ENCODE peak calls at places on chromosomes 4 and X, in four cellular contexts. F, O, A and H are unnamed samples.
A peak's percentile ranks its signal among the peaks of the same experiment; 100 is the strongest.

GRCh38 chr4:186708554-186708953 is 15.1 kb downstream of the FAT1 start:
- DNase-seq in A (no peak), F (no peak), O (no peak), H (no peak)

GRCh38 chr4:159289682-159290081 is 186.8 kb downstream of the RAPGEF2 start:
- DNase-seq in A (no peak), F (no peak), O (no peak), H (no peak)

GRCh38 chr4:7041851-7042696 is 1.1 kb upstream of the TADA2B start:
- DNase-seq in O (no peak), F (peak; percentile 65), A (peak; percentile 51), H (peak; percentile 42)

GRCh38 chr4:18444286-18444685 is 422.7 kb upstream of the LCORL start:
- DNase-seq in F (no peak), O (no peak), A (no peak), H (no peak)

GRCh38 chrX:24019448-24019847 is 7.5 kb downstream of the KLHL15 start:
- DNase-seq in O (no peak), F (no peak), A (no peak), H (no peak)

GRCh38 chr4:8834681-8835220 is 36.9 kb downstream of the HMX1 start:
- DNase-seq in F (no peak), A (no peak), O (no peak), H (peak; percentile 32)

GRCh38 chrX:2908125-2908685 is 20.9 kb downstream of the ARSD start:
- DNase-seq in O (no peak), A (no peak), F (no peak), H (no peak)

GRCh38 chrX:119040432-119040831 is 32.4 kb upstream of the CT47C1 start:
- DNase-seq in F (no peak), O (no peak), A (no peak), H (no peak)